ENCODE peak calls at places on chromosomes 12 and 14, in nine cellular contexts. R is stimulated activated CD8-positive, alpha-beta memory T cell treated with anti-CD3 and anti-CD28 coated beads, Interleukin-15, amount 100 ng/mL, for 48 hours; N is mesenteric fat pad; V is ACHN; S is activated naive CD4-positive, alpha-beta T cell treated with anti-CD3 and anti-CD28 coated beads for 36 hours; P is brain microvascular endothelial cell; H is C1 segment of cervical spinal cord; K is stimulated activated naive B cell treated with anti-CD40 and anti-IgM and Interleukin-4, amounts not matched to agents 10 μg/mL and 1 μg/mL and 100 μg/mL, for 72 hours; E is ELF-1. X is an unnamed sample.

GRCh38 chr12:95192271-95192670 is 25.0 kb downstream of the FGD6 start:
- DNase-seq in R (no peak), N (no peak), V (no peak), S (no peak), P (no peak), H (no peak), K (no peak), E (no peak), X (no peak)

GRCh38 chr14:31261859-31262739 is 54.5 kb upstream of the HECTD1 start:
- DNase-seq in R (no peak), N (no peak), V (peak; percentile 32), S (no peak), P (no peak), H (no peak), K (no peak), E (peak; percentile 32), X (no peak)

GRCh38 chr12:66623455-66623854 is 55.4 kb downstream of the GRIP1 start:
- DNase-seq in R (no peak), N (no peak), V (peak; percentile 26), S (no peak), P (no peak), H (no peak), K (no peak), E (no peak), X (no peak)

GRCh38 chr14:60093088-60093487 is 1.4 kb downstream of the PCNX4 start:
- DNase-seq in R (no peak), N (no peak), V (no peak), S (no peak), P (no peak), H (no peak), K (no peak), E (no peak), X (no peak)

GRCh38 chr14:91354979-91355685 is 62.5 kb downstream of the CCDC88C start:
- DNase-seq in R (no peak), N (no peak), V (no peak), S (peak; percentile 52), P (no peak), H (no peak), K (no peak), E (peak; percentile 68), X (peak; percentile 47)

GRCh38 chr12:1688086-1688710 is 2.7 kb upstream of the ADIPOR2 start:
- DNase-seq in R (no peak), N (no peak), V (no peak), S (no peak), P (no peak), H (no peak), K (no peak), E (no peak), X (no peak)

GRCh38 chr14:46663382-46663781 is 11.8 kb upstream of the RPL10L start:
- DNase-seq in R (no peak), N (no peak), V (no peak), S (no peak), P (no peak), H (no peak), K (no peak), E (no peak), X (no peak)

GRCh38 chr12:27592548-27592947 is 68.5 kb downstream of the PPFIBP1 start:
- DNase-seq in R (no peak), N (no peak), V (no peak), S (peak; percentile 17), P (peak; percentile 88), H (no peak), K (no peak), E (no peak), X (peak; percentile 63)

GRCh38 chr14:61838661-61839060 is 76.4 kb downstream of the SNAPC1 start:
- DNase-seq in R (no peak), N (no peak), V (no peak), S (no peak), P (no peak), H (no peak), K (no peak), E (no peak), X (no peak)

GRCh38 chr12:55670213-55670730 is 33.6 kb downstream of the OR10P1 start:
- DNase-seq in R (no peak), N (no peak), V (no peak), S (no peak), P (no peak), H (no peak), K (no peak), E (no peak), X (no peak)

GRCh38 chr12:132505105-132505851 is 15.3 kb downstream of the FBRSL1 start:
- DNase-seq in R (no peak), N (no peak), V (no peak), S (no peak), P (no peak), H (no peak), K (no peak), E (no peak), X (no peak)

GRCh38 chr14:51822499-51822898 is 37.9 kb upstream of the GNG2 start:
- DNase-seq in R (no peak), N (no peak), V (no peak), S (no peak), P (no peak), H (no peak), K (no peak), E (no peak), X (no peak)

X was measured in aorta.